ENCODE peak calls at places on chromosome 9, in ten cellular contexts. One of them, this sample, is unnamed.

GRCh38 chr9:9574080-9574479 is 1038.7 kb downstream of the PTPRD start:
- DNase-seq in activated CD4-positive, alpha-beta T cell treated with anti-CD3 and anti-CD28 coated beads, Interleukin-2, amount 50 U/mL, for 1 hour: no peak
- DNase-seq in heart right ventricle: no peak
- DNase-seq in activated naive CD4-positive, alpha-beta T cell: no peak
- DNase-seq in stimulated activated naive CD8-positive, alpha-beta T cell treated with anti-CD3 and anti-CD28 coated beads, Interleukin-15, Interleukin-2, amounts not matched to agents 100 U/mL and 50 U/mL, for 24 hours: no peak
- DNase-seq in HFFc6: no peak
- DNase-seq in Right ventricle myocardium inferior: no peak
- DNase-seq in activated naive CD8-positive, alpha-beta T cell treated with anti-CD3 and anti-CD28 coated beads, Interleukin-2, amount 50 U/mL, for 24 hours: no peak
- DNase-seq in NCI-H1105: no peak
- DNase-seq in coronary artery: no peak
- DNase-seq in this sample: no peak

GRCh38 chr9:130426467-130426773 is 18.3 kb upstream of the ASS1 start:
- DNase-seq in Right ventricle myocardium inferior: peak; percentile 4
- DNase-seq in stimulated activated naive CD8-positive, alpha-beta T cell treated with anti-CD3 and anti-CD28 coated beads, Interleukin-15, Interleukin-2, amounts not matched to agents 100 U/mL and 50 U/mL, for 24 hours: no peak
- DNase-seq in HFFc6: no peak
- DNase-seq in heart right ventricle: no peak
- DNase-seq in activated naive CD4-positive, alpha-beta T cell: no peak
- DNase-seq in activated CD4-positive, alpha-beta T cell treated with anti-CD3 and anti-CD28 coated beads, Interleukin-2, amount 50 U/mL, for 1 hour: no peak
- DNase-seq in coronary artery: no peak
- DNase-seq in NCI-H1105: no peak
- DNase-seq in activated naive CD8-positive, alpha-beta T cell treated with anti-CD3 and anti-CD28 coated beads, Interleukin-2, amount 50 U/mL, for 24 hours: no peak
- DNase-seq in this sample: no peak

GRCh38 chr9:93677641-93678136 is 101.3 kb downstream of the PHF2 start:
- DNase-seq in coronary artery: no peak
- DNase-seq in heart right ventricle: peak; percentile 1
- DNase-seq in NCI-H1105: no peak
- DNase-seq in activated naive CD8-positive, alpha-beta T cell treated with anti-CD3 and anti-CD28 coated beads, Interleukin-2, amount 50 U/mL, for 24 hours: no peak
- DNase-seq in HFFc6: no peak
- DNase-seq in stimulated activated naive CD8-positive, alpha-beta T cell treated with anti-CD3 and anti-CD28 coated beads, Interleukin-15, Interleukin-2, amounts not matched to agents 100 U/mL and 50 U/mL, for 24 hours: peak; percentile 1
- DNase-seq in activated CD4-positive, alpha-beta T cell treated with anti-CD3 and anti-CD28 coated beads, Interleukin-2, amount 50 U/mL, for 1 hour: no peak
- DNase-seq in activated naive CD4-positive, alpha-beta T cell: no peak
- DNase-seq in Right ventricle myocardium inferior: peak; percentile 48
- DNase-seq in this sample: no peak

GRCh38 chr9:5453673-5454072 is 3.3 kb downstream of the CD274 start:
- DNase-seq in NCI-H1105: no peak
- DNase-seq in activated naive CD8-positive, alpha-beta T cell treated with anti-CD3 and anti-CD28 coated beads, Interleukin-2, amount 50 U/mL, for 24 hours: no peak
- DNase-seq in HFFc6: no peak
- DNase-seq in activated naive CD4-positive, alpha-beta T cell: no peak
- DNase-seq in stimulated activated naive CD8-positive, alpha-beta T cell treated with anti-CD3 and anti-CD28 coated beads, Interleukin-15, Interleukin-2, amounts not matched to agents 100 U/mL and 50 U/mL, for 24 hours: peak; percentile 36
- DNase-seq in heart right ventricle: no peak
- DNase-seq in coronary artery: no peak
- DNase-seq in Right ventricle myocardium inferior: no peak
- DNase-seq in activated CD4-positive, alpha-beta T cell treated with anti-CD3 and anti-CD28 coated beads, Interleukin-2, amount 50 U/mL, for 1 hour: no peak
- DNase-seq in this sample: no peak

GRCh38 chr9:96135071-96135825 is 166.7 kb downstream of the HSD17B3 start:
- DNase-seq in activated naive CD8-positive, alpha-beta T cell treated with anti-CD3 and anti-CD28 coated beads, Interleukin-2, amount 50 U/mL, for 24 hours: no peak
- DNase-seq in heart right ventricle: no peak
- DNase-seq in stimulated activated naive CD8-positive, alpha-beta T cell treated with anti-CD3 and anti-CD28 coated beads, Interleukin-15, Interleukin-2, amounts not matched to agents 100 U/mL and 50 U/mL, for 24 hours: no peak
- DNase-seq in activated CD4-positive, alpha-beta T cell treated with anti-CD3 and anti-CD28 coated beads, Interleukin-2, amount 50 U/mL, for 1 hour: no peak
- DNase-seq in NCI-H1105: no peak
- DNase-seq in activated naive CD4-positive, alpha-beta T cell: no peak
- DNase-seq in coronary artery: no peak
- DNase-seq in HFFc6: no peak
- DNase-seq in Right ventricle myocardium inferior: no peak
- DNase-seq in this sample: no peak

GRCh38 chr9:128253991-128254346 is 21.8 kb downstream of the GOLGA2 start:
- DNase-seq in activated naive CD8-positive, alpha-beta T cell treated with anti-CD3 and anti-CD28 coated beads, Interleukin-2, amount 50 U/mL, for 24 hours: no peak
- DNase-seq in NCI-H1105: no peak
- DNase-seq in HFFc6: no peak
- DNase-seq in coronary artery: no peak
- DNase-seq in stimulated activated naive CD8-positive, alpha-beta T cell treated with anti-CD3 and anti-CD28 coated beads, Interleukin-15, Interleukin-2, amounts not matched to agents 100 U/mL and 50 U/mL, for 24 hours: no peak
- DNase-seq in Right ventricle myocardium inferior: no peak
- DNase-seq in activated CD4-positive, alpha-beta T cell treated with anti-CD3 and anti-CD28 coated beads, Interleukin-2, amount 50 U/mL, for 1 hour: no peak
- DNase-seq in activated naive CD4-positive, alpha-beta T cell: no peak
- DNase-seq in heart right ventricle: no peak
- DNase-seq in this sample: no peak

GRCh38 chr9:694499-695154 is 146.9 kb upstream of the DMRT1 start:
- DNase-seq in activated naive CD8-positive, alpha-beta T cell treated with anti-CD3 and anti-CD28 coated beads, Interleukin-2, amount 50 U/mL, for 24 hours: no peak
- DNase-seq in NCI-H1105: no peak
- DNase-seq in HFFc6: peak; percentile 90
- DNase-seq in stimulated activated naive CD8-positive, alpha-beta T cell treated with anti-CD3 and anti-CD28 coated beads, Interleukin-15, Interleukin-2, amounts not matched to agents 100 U/mL and 50 U/mL, for 24 hours: no peak
- DNase-seq in activated naive CD4-positive, alpha-beta T cell: no peak
- DNase-seq in heart right ventricle: peak; percentile 34
- DNase-seq in coronary artery: no peak
- DNase-seq in Right ventricle myocardium inferior: peak; percentile 66
- DNase-seq in activated CD4-positive, alpha-beta T cell treated with anti-CD3 and anti-CD28 coated beads, Interleukin-2, amount 50 U/mL, for 1 hour: no peak
- DNase-seq in this sample: no peak

GRCh38 chr9:76403352-76403751 is 9.1 kb upstream of the RFK start:
- DNase-seq in HFFc6: peak; percentile 78
- DNase-seq in Right ventricle myocardium inferior: no peak
- DNase-seq in activated naive CD8-positive, alpha-beta T cell treated with anti-CD3 and anti-CD28 coated beads, Interleukin-2, amount 50 U/mL, for 24 hours: no peak
- DNase-seq in coronary artery: no peak
- DNase-seq in stimulated activated naive CD8-positive, alpha-beta T cell treated with anti-CD3 and anti-CD28 coated beads, Interleukin-15, Interleukin-2, amounts not matched to agents 100 U/mL and 50 U/mL, for 24 hours: no peak
- DNase-seq in activated naive CD4-positive, alpha-beta T cell: no peak
- DNase-seq in heart right ventricle: peak; percentile 13
- DNase-seq in activated CD4-positive, alpha-beta T cell treated with anti-CD3 and anti-CD28 coated beads, Interleukin-2, amount 50 U/mL, for 1 hour: no peak
- DNase-seq in NCI-H1105: no peak
- DNase-seq in this sample: peak; percentile 49

GRCh38 chr9:120445974-120446373 is 134.0 kb downstream of the CDK5RAP2 start:
- DNase-seq in stimulated activated naive CD8-positive, alpha-beta T cell treated with anti-CD3 and anti-CD28 coated beads, Interleukin-15, Interleukin-2, amounts not matched to agents 100 U/mL and 50 U/mL, for 24 hours: no peak
- DNase-seq in activated naive CD8-positive, alpha-beta T cell treated with anti-CD3 and anti-CD28 coated beads, Interleukin-2, amount 50 U/mL, for 24 hours: no peak
- DNase-seq in HFFc6: no peak
- DNase-seq in heart right ventricle: no peak
- DNase-seq in Right ventricle myocardium inferior: no peak
- DNase-seq in coronary artery: no peak
- DNase-seq in activated CD4-positive, alpha-beta T cell treated with anti-CD3 and anti-CD28 coated beads, Interleukin-2, amount 50 U/mL, for 1 hour: no peak
- DNase-seq in NCI-H1105: no peak
- DNase-seq in activated naive CD4-positive, alpha-beta T cell: no peak
- DNase-seq in this sample: peak; percentile 29

GRCh38 chr9:137030931-137031527 is 859 bp downstream of the FUT7 start:
- DNase-seq in Right ventricle myocardium inferior: no peak
- DNase-seq in coronary artery: no peak
- DNase-seq in stimulated activated naive CD8-positive, alpha-beta T cell treated with anti-CD3 and anti-CD28 coated beads, Interleukin-15, Interleukin-2, amounts not matched to agents 100 U/mL and 50 U/mL, for 24 hours: no peak
- DNase-seq in activated CD4-positive, alpha-beta T cell treated with anti-CD3 and anti-CD28 coated beads, Interleukin-2, amount 50 U/mL, for 1 hour: no peak
- DNase-seq in heart right ventricle: no peak
- DNase-seq in activated naive CD4-positive, alpha-beta T cell: no peak
- DNase-seq in activated naive CD8-positive, alpha-beta T cell treated with anti-CD3 and anti-CD28 coated beads, Interleukin-2, amount 50 U/mL, for 24 hours: no peak
- DNase-seq in HFFc6: no peak
- DNase-seq in NCI-H1105: no peak
- DNase-seq in this sample: no peak

GRCh38 chr9:112751059-112751795 is 667 bp downstream of the SNX30 start:
- DNase-seq in NCI-H1105: peak; percentile 46
- DNase-seq in coronary artery: peak; percentile 80
- DNase-seq in activated CD4-positive, alpha-beta T cell treated with anti-CD3 and anti-CD28 coated beads, Interleukin-2, amount 50 U/mL, for 1 hour: peak; percentile 49
- DNase-seq in Right ventricle myocardium inferior: peak; percentile 75
- DNase-seq in activated naive CD8-positive, alpha-beta T cell treated with anti-CD3 and anti-CD28 coated beads, Interleukin-2, amount 50 U/mL, for 24 hours: peak; percentile 62
- DNase-seq in heart right ventricle: peak; percentile 21
- DNase-seq in activated naive CD4-positive, alpha-beta T cell: no peak
- DNase-seq in stimulated activated naive CD8-positive, alpha-beta T cell treated with anti-CD3 and anti-CD28 coated beads, Interleukin-15, Interleukin-2, amounts not matched to agents 100 U/mL and 50 U/mL, for 24 hours: peak; percentile 65
- DNase-seq in HFFc6: peak; percentile 65
- DNase-seq in this sample: peak; percentile 37

GRCh38 chr9:106203832-106204516 is 509.6 kb downstream of the TMEM38B start:
- DNase-seq in HFFc6: no peak
- DNase-seq in activated CD4-positive, alpha-beta T cell treated with anti-CD3 and anti-CD28 coated beads, Interleukin-2, amount 50 U/mL, for 1 hour: no peak
- DNase-seq in coronary artery: no peak
- DNase-seq in heart right ventricle: no peak
- DNase-seq in activated naive CD8-positive, alpha-beta T cell treated with anti-CD3 and anti-CD28 coated beads, Interleukin-2, amount 50 U/mL, for 24 hours: no peak
- DNase-seq in stimulated activated naive CD8-positive, alpha-beta T cell treated with anti-CD3 and anti-CD28 coated beads, Interleukin-15, Interleukin-2, amounts not matched to agents 100 U/mL and 50 U/mL, for 24 hours: no peak
- DNase-seq in NCI-H1105: no peak
- DNase-seq in Right ventricle myocardium inferior: no peak
- DNase-seq in activated naive CD4-positive, alpha-beta T cell: no peak
- DNase-seq in this sample: no peak

GRCh38 chr9:96436063-96436455 is 13.9 kb upstream of the HABP4 start:
- DNase-seq in coronary artery: no peak
- DNase-seq in Right ventricle myocardium inferior: no peak
- DNase-seq in HFFc6: no peak
- DNase-seq in activated naive CD4-positive, alpha-beta T cell: no peak
- DNase-seq in heart right ventricle: no peak
- DNase-seq in NCI-H1105: no peak
- DNase-seq in activated naive CD8-positive, alpha-beta T cell treated with anti-CD3 and anti-CD28 coated beads, Interleukin-2, amount 50 U/mL, for 24 hours: no peak
- DNase-seq in activated CD4-positive, alpha-beta T cell treated with anti-CD3 and anti-CD28 coated beads, Interleukin-2, amount 50 U/mL, for 1 hour: no peak
- DNase-seq in stimulated activated naive CD8-positive, alpha-beta T cell treated with anti-CD3 and anti-CD28 coated beads, Interleukin-15, Interleukin-2, amounts not matched to agents 100 U/mL and 50 U/mL, for 24 hours: no peak
- DNase-seq in this sample: no peak

GRCh38 chr9:130262061-130262745 is 3.4 kb upstream of the HMCN2 start:
- DNase-seq in stimulated activated naive CD8-positive, alpha-beta T cell treated with anti-CD3 and anti-CD28 coated beads, Interleukin-15, Interleukin-2, amounts not matched to agents 100 U/mL and 50 U/mL, for 24 hours: no peak
- DNase-seq in activated CD4-positive, alpha-beta T cell treated with anti-CD3 and anti-CD28 coated beads, Interleukin-2, amount 50 U/mL, for 1 hour: no peak
- DNase-seq in activated naive CD4-positive, alpha-beta T cell: no peak
- DNase-seq in HFFc6: no peak
- DNase-seq in heart right ventricle: no peak
- DNase-seq in NCI-H1105: no peak
- DNase-seq in Right ventricle myocardium inferior: no peak
- DNase-seq in coronary artery: no peak
- DNase-seq in activated naive CD8-positive, alpha-beta T cell treated with anti-CD3 and anti-CD28 coated beads, Interleukin-2, amount 50 U/mL, for 24 hours: no peak
- DNase-seq in this sample: no peak

GRCh38 chr9:98603821-98604383 is 104.8 kb downstream of the GABBR2 start:
- DNase-seq in coronary artery: no peak
- DNase-seq in activated CD4-positive, alpha-beta T cell treated with anti-CD3 and anti-CD28 coated beads, Interleukin-2, amount 50 U/mL, for 1 hour: no peak
- DNase-seq in stimulated activated naive CD8-positive, alpha-beta T cell treated with anti-CD3 and anti-CD28 coated beads, Interleukin-15, Interleukin-2, amounts not matched to agents 100 U/mL and 50 U/mL, for 24 hours: no peak
- DNase-seq in Right ventricle myocardium inferior: no peak
- DNase-seq in NCI-H1105: no peak
- DNase-seq in HFFc6: no peak
- DNase-seq in activated naive CD4-positive, alpha-beta T cell: no peak
- DNase-seq in heart right ventricle: no peak
- DNase-seq in activated naive CD8-positive, alpha-beta T cell treated with anti-CD3 and anti-CD28 coated beads, Interleukin-2, amount 50 U/mL, for 24 hours: no peak
- DNase-seq in this sample: no peak

GRCh38 chr9:135307314-135307713 is 172.3 kb upstream of the PPP1R26 start:
- DNase-seq in HFFc6: no peak
- DNase-seq in coronary artery: no peak
- DNase-seq in activated naive CD4-positive, alpha-beta T cell: no peak
- DNase-seq in stimulated activated naive CD8-positive, alpha-beta T cell treated with anti-CD3 and anti-CD28 coated beads, Interleukin-15, Interleukin-2, amounts not matched to agents 100 U/mL and 50 U/mL, for 24 hours: no peak
- DNase-seq in activated CD4-positive, alpha-beta T cell treated with anti-CD3 and anti-CD28 coated beads, Interleukin-2, amount 50 U/mL, for 1 hour: no peak
- DNase-seq in activated naive CD8-positive, alpha-beta T cell treated with anti-CD3 and anti-CD28 coated beads, Interleukin-2, amount 50 U/mL, for 24 hours: no peak
- DNase-seq in heart right ventricle: no peak
- DNase-seq in Right ventricle myocardium inferior: no peak
- DNase-seq in NCI-H1105: no peak
- DNase-seq in this sample: no peak

GRCh38 chr9:19161257-19162025 is 34.1 kb upstream of the PLIN2 start:
- DNase-seq in heart right ventricle: no peak
- DNase-seq in HFFc6: peak; percentile 98
- DNase-seq in stimulated activated naive CD8-positive, alpha-beta T cell treated with anti-CD3 and anti-CD28 coated beads, Interleukin-15, Interleukin-2, amounts not matched to agents 100 U/mL and 50 U/mL, for 24 hours: peak; percentile 55
- DNase-seq in activated naive CD8-positive, alpha-beta T cell treated with anti-CD3 and anti-CD28 coated beads, Interleukin-2, amount 50 U/mL, for 24 hours: peak; percentile 54
- DNase-seq in coronary artery: no peak
- DNase-seq in activated naive CD4-positive, alpha-beta T cell: no peak
- DNase-seq in NCI-H1105: no peak
- DNase-seq in activated CD4-positive, alpha-beta T cell treated with anti-CD3 and anti-CD28 coated beads, Interleukin-2, amount 50 U/mL, for 1 hour: peak; percentile 9
- DNase-seq in Right ventricle myocardium inferior: no peak
- DNase-seq in this sample: no peak

GRCh38 chr9:81686614-81687520 is 2.5 kb downstream of the TLE1 start:
- DNase-seq in coronary artery: peak; percentile 88
- DNase-seq in HFFc6: peak; percentile 66
- DNase-seq in activated naive CD4-positive, alpha-beta T cell: peak; percentile 7
- DNase-seq in heart right ventricle: peak; percentile 84
- DNase-seq in stimulated activated naive CD8-positive, alpha-beta T cell treated with anti-CD3 and anti-CD28 coated beads, Interleukin-15, Interleukin-2, amounts not matched to agents 100 U/mL and 50 U/mL, for 24 hours: peak; percentile 57
- DNase-seq in activated naive CD8-positive, alpha-beta T cell treated with anti-CD3 and anti-CD28 coated beads, Interleukin-2, amount 50 U/mL, for 24 hours: peak; percentile 45
- DNase-seq in activated CD4-positive, alpha-beta T cell treated with anti-CD3 and anti-CD28 coated beads, Interleukin-2, amount 50 U/mL, for 1 hour: peak; percentile 8
- DNase-seq in Right ventricle myocardium inferior: peak; percentile 90
- DNase-seq in NCI-H1105: peak; percentile 45
- DNase-seq in this sample: peak; percentile 72

GRCh38 chr9:88803551-88804288 is 187.5 kb upstream of the S1PR3 start:
- DNase-seq in HFFc6: no peak
- DNase-seq in stimulated activated naive CD8-positive, alpha-beta T cell treated with anti-CD3 and anti-CD28 coated beads, Interleukin-15, Interleukin-2, amounts not matched to agents 100 U/mL and 50 U/mL, for 24 hours: no peak
- DNase-seq in NCI-H1105: no peak
- DNase-seq in activated naive CD8-positive, alpha-beta T cell treated with anti-CD3 and anti-CD28 coated beads, Interleukin-2, amount 50 U/mL, for 24 hours: no peak
- DNase-seq in Right ventricle myocardium inferior: no peak
- DNase-seq in activated naive CD4-positive, alpha-beta T cell: no peak
- DNase-seq in heart right ventricle: no peak
- DNase-seq in coronary artery: peak; percentile 65
- DNase-seq in activated CD4-positive, alpha-beta T cell treated with anti-CD3 and anti-CD28 coated beads, Interleukin-2, amount 50 U/mL, for 1 hour: no peak
- DNase-seq in this sample: no peak

GRCh38 chr9:131112374-131113159 is 12.8 kb upstream of the NUP214 start:
- DNase-seq in Right ventricle myocardium inferior: no peak
- DNase-seq in HFFc6: no peak
- DNase-seq in NCI-H1105: no peak
- DNase-seq in stimulated activated naive CD8-positive, alpha-beta T cell treated with anti-CD3 and anti-CD28 coated beads, Interleukin-15, Interleukin-2, amounts not matched to agents 100 U/mL and 50 U/mL, for 24 hours: no peak
- DNase-seq in coronary artery: no peak
- DNase-seq in heart right ventricle: no peak
- DNase-seq in activated CD4-positive, alpha-beta T cell treated with anti-CD3 and anti-CD28 coated beads, Interleukin-2, amount 50 U/mL, for 1 hour: no peak
- DNase-seq in activated naive CD4-positive, alpha-beta T cell: no peak
- DNase-seq in activated naive CD8-positive, alpha-beta T cell treated with anti-CD3 and anti-CD28 coated beads, Interleukin-2, amount 50 U/mL, for 24 hours: no peak
- DNase-seq in this sample: no peak

GRCh38 chr9:76297721-76298239 is 96.4 kb downstream of the RFK start:
- DNase-seq in stimulated activated naive CD8-positive, alpha-beta T cell treated with anti-CD3 and anti-CD28 coated beads, Interleukin-15, Interleukin-2, amounts not matched to agents 100 U/mL and 50 U/mL, for 24 hours: no peak
- DNase-seq in HFFc6: no peak
- DNase-seq in activated naive CD8-positive, alpha-beta T cell treated with anti-CD3 and anti-CD28 coated beads, Interleukin-2, amount 50 U/mL, for 24 hours: no peak
- DNase-seq in NCI-H1105: no peak
- DNase-seq in activated CD4-positive, alpha-beta T cell treated with anti-CD3 and anti-CD28 coated beads, Interleukin-2, amount 50 U/mL, for 1 hour: no peak
- DNase-seq in Right ventricle myocardium inferior: no peak
- DNase-seq in heart right ventricle: peak; percentile 40
- DNase-seq in activated naive CD4-positive, alpha-beta T cell: no peak
- DNase-seq in coronary artery: no peak
- DNase-seq in this sample: no peak

GRCh38 chr9:86547596-86547995 is 193.4 kb upstream of the TUT7 start:
- DNase-seq in stimulated activated naive CD8-positive, alpha-beta T cell treated with anti-CD3 and anti-CD28 coated beads, Interleukin-15, Interleukin-2, amounts not matched to agents 100 U/mL and 50 U/mL, for 24 hours: no peak
- DNase-seq in heart right ventricle: no peak
- DNase-seq in activated naive CD8-positive, alpha-beta T cell treated with anti-CD3 and anti-CD28 coated beads, Interleukin-2, amount 50 U/mL, for 24 hours: no peak
- DNase-seq in NCI-H1105: no peak
- DNase-seq in HFFc6: no peak
- DNase-seq in activated CD4-positive, alpha-beta T cell treated with anti-CD3 and anti-CD28 coated beads, Interleukin-2, amount 50 U/mL, for 1 hour: no peak
- DNase-seq in coronary artery: no peak
- DNase-seq in activated naive CD4-positive, alpha-beta T cell: no peak
- DNase-seq in Right ventricle myocardium inferior: no peak
- DNase-seq in this sample: no peak

GRCh38 chr9:136662656-136663310 is at the start of gene EGFL7:
- DNase-seq in activated naive CD4-positive, alpha-beta T cell: no peak
- DNase-seq in coronary artery: no peak
- DNase-seq in heart right ventricle: peak; percentile 91
- DNase-seq in stimulated activated naive CD8-positive, alpha-beta T cell treated with anti-CD3 and anti-CD28 coated beads, Interleukin-15, Interleukin-2, amounts not matched to agents 100 U/mL and 50 U/mL, for 24 hours: no peak
- DNase-seq in Right ventricle myocardium inferior: peak; percentile 73
- DNase-seq in activated CD4-positive, alpha-beta T cell treated with anti-CD3 and anti-CD28 coated beads, Interleukin-2, amount 50 U/mL, for 1 hour: no peak
- DNase-seq in NCI-H1105: no peak
- DNase-seq in activated naive CD8-positive, alpha-beta T cell treated with anti-CD3 and anti-CD28 coated beads, Interleukin-2, amount 50 U/mL, for 24 hours: no peak
- DNase-seq in HFFc6: no peak
- DNase-seq in this sample: no peak

GRCh38 chr9:87862536-87863268 is 20.0 kb upstream of the SPATA31E1 start:
- DNase-seq in heart right ventricle: no peak
- DNase-seq in activated naive CD8-positive, alpha-beta T cell treated with anti-CD3 and anti-CD28 coated beads, Interleukin-2, amount 50 U/mL, for 24 hours: no peak
- DNase-seq in stimulated activated naive CD8-positive, alpha-beta T cell treated with anti-CD3 and anti-CD28 coated beads, Interleukin-15, Interleukin-2, amounts not matched to agents 100 U/mL and 50 U/mL, for 24 hours: no peak
- DNase-seq in coronary artery: no peak
- DNase-seq in Right ventricle myocardium inferior: no peak
- DNase-seq in activated naive CD4-positive, alpha-beta T cell: no peak
- DNase-seq in activated CD4-positive, alpha-beta T cell treated with anti-CD3 and anti-CD28 coated beads, Interleukin-2, amount 50 U/mL, for 1 hour: no peak
- DNase-seq in NCI-H1105: no peak
- DNase-seq in HFFc6: peak; percentile 75
- DNase-seq in this sample: no peak

GRCh38 chr9:136016882-136017812 is 56.0 kb upstream of the UBAC1 start:
- DNase-seq in activated CD4-positive, alpha-beta T cell treated with anti-CD3 and anti-CD28 coated beads, Interleukin-2, amount 50 U/mL, for 1 hour: no peak
- DNase-seq in stimulated activated naive CD8-positive, alpha-beta T cell treated with anti-CD3 and anti-CD28 coated beads, Interleukin-15, Interleukin-2, amounts not matched to agents 100 U/mL and 50 U/mL, for 24 hours: no peak
- DNase-seq in HFFc6: no peak
- DNase-seq in coronary artery: peak; percentile 70
- DNase-seq in NCI-H1105: no peak
- DNase-seq in activated naive CD4-positive, alpha-beta T cell: no peak
- DNase-seq in Right ventricle myocardium inferior: peak; percentile 64
- DNase-seq in activated naive CD8-positive, alpha-beta T cell treated with anti-CD3 and anti-CD28 coated beads, Interleukin-2, amount 50 U/mL, for 24 hours: no peak
- DNase-seq in heart right ventricle: no peak
- DNase-seq in this sample: no peak

GRCh38 chr9:128102861-128103588 is 24.5 kb downstream of the PTGES2 start:
- DNase-seq in HFFc6: no peak
- DNase-seq in heart right ventricle: no peak
- DNase-seq in NCI-H1105: no peak
- DNase-seq in activated naive CD8-positive, alpha-beta T cell treated with anti-CD3 and anti-CD28 coated beads, Interleukin-2, amount 50 U/mL, for 24 hours: no peak
- DNase-seq in stimulated activated naive CD8-positive, alpha-beta T cell treated with anti-CD3 and anti-CD28 coated beads, Interleukin-15, Interleukin-2, amounts not matched to agents 100 U/mL and 50 U/mL, for 24 hours: no peak
- DNase-seq in activated naive CD4-positive, alpha-beta T cell: no peak
- DNase-seq in coronary artery: peak; percentile 74
- DNase-seq in activated CD4-positive, alpha-beta T cell treated with anti-CD3 and anti-CD28 coated beads, Interleukin-2, amount 50 U/mL, for 1 hour: no peak
- DNase-seq in Right ventricle myocardium inferior: no peak
- DNase-seq in this sample: no peak

GRCh38 chr9:76510041-76510440 is 51.1 kb downstream of the GCNT1 start:
- DNase-seq in HFFc6: no peak
- DNase-seq in coronary artery: no peak
- DNase-seq in heart right ventricle: no peak
- DNase-seq in activated naive CD8-positive, alpha-beta T cell treated with anti-CD3 and anti-CD28 coated beads, Interleukin-2, amount 50 U/mL, for 24 hours: no peak
- DNase-seq in activated CD4-positive, alpha-beta T cell treated with anti-CD3 and anti-CD28 coated beads, Interleukin-2, amount 50 U/mL, for 1 hour: no peak
- DNase-seq in stimulated activated naive CD8-positive, alpha-beta T cell treated with anti-CD3 and anti-CD28 coated beads, Interleukin-15, Interleukin-2, amounts not matched to agents 100 U/mL and 50 U/mL, for 24 hours: no peak
- DNase-seq in activated naive CD4-positive, alpha-beta T cell: no peak
- DNase-seq in NCI-H1105: no peak
- DNase-seq in Right ventricle myocardium inferior: no peak
- DNase-seq in this sample: no peak

GRCh38 chr9:128001411-128002298 is 20.9 kb upstream of the EEIG1 start:
- DNase-seq in heart right ventricle: no peak
- DNase-seq in Right ventricle myocardium inferior: no peak
- DNase-seq in HFFc6: peak; percentile 92
- DNase-seq in NCI-H1105: no peak
- DNase-seq in activated naive CD4-positive, alpha-beta T cell: no peak
- DNase-seq in coronary artery: no peak
- DNase-seq in activated naive CD8-positive, alpha-beta T cell treated with anti-CD3 and anti-CD28 coated beads, Interleukin-2, amount 50 U/mL, for 24 hours: no peak
- DNase-seq in activated CD4-positive, alpha-beta T cell treated with anti-CD3 and anti-CD28 coated beads, Interleukin-2, amount 50 U/mL, for 1 hour: no peak
- DNase-seq in stimulated activated naive CD8-positive, alpha-beta T cell treated with anti-CD3 and anti-CD28 coated beads, Interleukin-15, Interleukin-2, amounts not matched to agents 100 U/mL and 50 U/mL, for 24 hours: no peak
- DNase-seq in this sample: no peak